ENCODE peak calls at places on chromosomes 4 and X, in four cellular contexts. Q, N, L and Z are unnamed samples.

GRCh38 chr4:30945586-30945985 is 225.4 kb downstream of the PCDH7 start:
- DNase-seq in Q (no peak), N (no peak), L (no peak), Z (no peak)

GRCh38 chrX:106955004-106955772 is 35.0 kb downstream of the CLDN2 start:
- DNase-seq in Q (no peak), N (no peak), L (no peak), Z (no peak)

GRCh38 chr4:71026086-71026485 is 32.6 kb downstream of the DCK start:
- DNase-seq in Q (no peak), N (no peak), L (no peak), Z (no peak)

GRCh38 chr4:104470770-104471169 is 23.9 kb downstream of the CXXC4 start:
- DNase-seq in Q (no peak), N (no peak), L (no peak), Z (no peak)

GRCh38 chr4:177100307-177100706 is 209.4 kb upstream of the NEIL3 start:
- DNase-seq in Q (no peak), N (no peak), L (no peak), Z (no peak)

GRCh38 chrX:39810901-39811300 is 286.9 kb downstream of the BCOR start:
- DNase-seq in Q (no peak), N (no peak), L (no peak), Z (no peak)

GRCh38 chr4:138756519-138756918 is 259.1 kb upstream of the NOCT start:
- DNase-seq in Q (no peak), N (no peak), L (no peak), Z (no peak)

GRCh38 chr4:183240581-183241321 is 79.3 kb downstream of the CLDN22 start:
- DNase-seq in Q (no peak), N (no peak), L (no peak), Z (no peak)